ENCODE peak calls at places on chromosomes 5 and 9, in nine cellular contexts. Y, W, S, L, Q, V, O, I and C are unnamed samples.

GRCh38 chr5:109692011-109692410 is 2.3 kb downstream of the MAN2A1 start:
- DNase-seq in Y (no peak), W (no peak), S (peak; percentile 83), L (no peak), Q (no peak), V (no peak), O (no peak), I (no peak), C (peak; percentile 36)

GRCh38 chr9:121634800-121635261 is 16.6 kb upstream of the DAB2IP start:
- DNase-seq in Y (no peak), W (no peak), S (peak; percentile 20), L (no peak), Q (no peak), V (peak; percentile 90), O (no peak), I (peak; percentile 77), C (no peak)

GRCh38 chr9:69324549-69325401 is at the start of gene ENTREP1:
- DNase-seq in Y (no peak), W (peak; percentile 61), S (peak; percentile 10), L (no peak), Q (peak; percentile 39), V (peak; percentile 90), O (peak; percentile 75), I (peak; percentile 42), C (peak; percentile 62)

GRCh38 chr5:17056056-17056690 is 120.1 kb upstream of the MYO10 start:
- DNase-seq in Y (no peak), W (peak; percentile 5), S (peak; percentile 28), L (no peak), Q (peak; percentile 12), V (peak; percentile 51), O (no peak), I (no peak), C (peak; percentile 73)

GRCh38 chr9:8136477-8136876 is 336.9 kb upstream of the DMAC1 start:
- DNase-seq in Y (no peak), W (no peak), S (no peak), L (no peak), Q (no peak), V (no peak), O (no peak), I (no peak), C (no peak)

GRCh38 chr9:33676746-33677505 is 118.4 kb upstream of the PRSS3 start:
- DNase-seq in Y (no peak), W (no peak), S (no peak), L (no peak), Q (no peak), V (peak; percentile 88), O (peak; percentile 13), I (peak; percentile 48), C (no peak)

GRCh38 chr5:472076-472655 is 29.2 kb downstream of the EXOC3 start:
- DNase-seq in Y (no peak), W (no peak), S (peak; percentile 24), L (no peak), Q (no peak), V (peak; percentile 60), O (peak; percentile 26), I (peak; percentile 45), C (peak; percentile 8)

GRCh38 chr9:96856363-96857286 is 2.3 kb upstream of the ZNF782 start:
- DNase-seq in Y (peak; percentile 55), W (peak; percentile 47), S (peak; percentile 73), L (no peak), Q (no peak), V (peak; percentile 92), O (peak; percentile 68), I (peak; percentile 75), C (peak; percentile 62)

GRCh38 chr5:112186401-112186990 is 232.6 kb downstream of the EPB41L4A start:
- DNase-seq in Y (no peak), W (no peak), S (peak; percentile 59), L (no peak), Q (no peak), V (no peak), O (no peak), I (peak; percentile 24), C (peak; percentile 62)

GRCh38 chr5:112192886-112193285 is 226.2 kb downstream of the EPB41L4A start:
- DNase-seq in Y (no peak), W (no peak), S (no peak), L (no peak), Q (no peak), V (no peak), O (no peak), I (no peak), C (no peak)

GRCh38 chr5:112192072-112192471 is 227.0 kb downstream of the EPB41L4A start:
- DNase-seq in Y (no peak), W (no peak), S (no peak), L (no peak), Q (no peak), V (no peak), O (no peak), I (no peak), C (no peak)

DNA sequence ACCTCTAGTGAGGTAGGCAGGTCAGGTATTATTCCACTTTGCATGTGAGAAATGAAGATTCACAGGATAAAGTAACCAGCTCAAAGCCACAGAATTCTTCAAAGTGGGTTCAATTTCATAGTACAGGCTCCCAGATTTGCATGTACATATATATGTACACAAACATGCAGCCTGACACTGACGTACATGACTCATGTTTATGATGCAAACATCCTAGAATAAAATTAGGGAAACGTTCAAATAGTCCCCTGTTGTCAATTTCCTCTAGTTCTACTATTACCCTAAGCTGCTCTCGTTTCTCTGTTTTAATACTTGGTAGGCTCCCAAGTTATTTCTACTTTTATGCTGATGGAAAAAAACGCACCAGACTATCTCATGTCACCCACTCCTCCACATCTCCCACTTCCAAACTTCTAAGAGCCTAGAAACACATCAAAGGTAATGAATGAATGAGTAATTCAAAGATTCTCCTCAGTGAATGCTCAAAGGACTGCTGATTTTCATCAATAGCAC is 229.7 kb downstream of the EPB41L4A start:
- DNase-seq in Y (no peak), W (no peak), S (no peak), L (no peak), Q (no peak), V (no peak), O (no peak), I (no peak), C (no peak)
- H3K4me3 ChIP-seq in Y (no peak overlapping the region), W (no peak overlapping the region), S (no peak overlapping the region), L (no peak overlapping the region), Q (no peak overlapping the region), V (no peak overlapping the region), O (no peak overlapping the region), I (no peak overlapping the region), C (no peak overlapping the region)

DNA sequence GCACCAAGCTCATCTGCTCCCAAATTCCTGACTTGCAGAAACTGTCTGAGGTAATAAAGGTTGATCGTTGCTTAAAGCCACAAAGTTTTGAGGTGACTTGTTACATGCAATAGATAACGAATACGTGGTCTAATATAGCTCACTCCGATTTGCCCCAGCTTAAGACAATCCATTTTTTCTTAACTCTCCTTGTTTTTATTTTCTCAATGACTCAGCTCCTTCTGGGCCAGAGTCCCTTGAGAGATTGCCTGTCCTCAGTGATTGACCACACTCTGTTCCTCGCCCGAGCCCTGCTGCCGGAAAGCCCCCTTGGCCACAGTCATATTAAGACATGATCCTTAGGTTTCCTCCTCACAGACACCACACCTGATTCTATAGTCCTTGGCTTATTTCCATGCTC is 63.7 kb upstream of the FANCC start:
- DNase-seq in Y (no peak), W (peak; percentile 90), S (peak; percentile 60), L (no peak), Q (no peak), V (no peak), O (no peak), I (no peak), C (no peak)
- TF ChIP-seq CTCF in Y (no peak), W (no peak), S (no peak), L (no peak), Q (no peak), V (no peak), O (no peak), I (no peak), C (no peak)

GRCh38 chr9:13876741-13877140 is 437.2 kb downstream of the NFIB start:
- DNase-seq in Y (no peak), W (no peak), S (no peak), L (no peak), Q (no peak), V (no peak), O (no peak), I (no peak), C (no peak)

DNA sequence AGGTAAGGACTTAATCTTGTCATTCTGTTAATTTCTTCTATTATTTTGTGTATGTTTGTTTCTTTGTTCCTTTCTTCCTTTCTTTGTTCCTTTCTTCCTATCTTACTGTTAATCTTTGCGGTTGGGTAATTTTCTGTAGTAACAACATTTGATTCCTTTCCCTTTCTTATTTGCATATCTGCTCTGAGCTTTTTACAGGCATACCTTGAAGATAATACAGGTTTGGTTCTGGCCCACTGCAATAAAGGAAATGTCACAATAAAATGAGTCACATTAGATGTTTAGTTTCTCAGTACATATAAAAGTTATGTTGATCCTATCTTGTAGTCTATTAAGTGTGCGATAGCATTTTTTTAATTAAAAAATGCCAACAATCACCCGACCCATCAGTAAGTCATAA is 440.7 kb downstream of the NFIB start:
- DNase-seq in Y (no peak), W (no peak), S (no peak), L (no peak), Q (no peak), V (no peak), O (no peak), I (no peak), C (peak; percentile 21)
- H3K4me3 ChIP-seq in Y (no peak overlapping the region), W (no peak overlapping the region), S (no peak overlapping the region), L (no peak overlapping the region), Q (no peak overlapping the region), V (no peak overlapping the region), O (no peak overlapping the region), I (no peak overlapping the region), C (no peak overlapping the region)

DNA sequence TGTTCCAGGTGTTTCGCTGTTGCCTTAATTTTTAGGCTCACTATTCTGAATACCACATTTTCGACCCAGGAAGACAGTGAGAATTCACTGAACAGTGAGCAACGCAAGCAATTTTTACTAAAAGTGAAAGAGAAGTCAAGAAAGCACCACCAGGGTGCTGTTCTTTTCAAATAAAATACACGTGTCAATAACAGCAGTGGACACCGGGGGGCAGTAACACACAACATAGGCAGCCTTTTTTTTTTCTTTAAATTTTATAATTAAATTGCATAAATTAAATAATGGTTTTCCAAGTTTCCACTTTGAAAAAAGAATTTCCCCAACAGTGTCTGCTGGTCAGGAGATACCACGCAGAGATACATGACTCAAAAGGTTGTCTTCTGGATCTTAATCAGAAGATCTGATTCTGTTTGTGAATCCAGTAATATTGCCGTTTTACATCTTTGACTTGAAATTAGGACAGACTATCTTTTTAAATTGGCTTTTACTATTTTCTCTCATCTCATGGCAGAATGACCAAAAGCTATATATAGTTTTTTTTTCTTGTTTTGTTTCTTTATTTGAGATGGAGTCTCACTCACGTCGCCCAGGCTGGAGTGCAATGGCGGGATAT is 47.1 kb upstream of the SH3GL2 start:
- DNase-seq in Y (peak; percentile 7), W (no peak), S (peak; percentile 56), L (no peak), Q (peak; percentile 10), V (peak; percentile 81), O (peak; percentile 25), I (peak; percentile 45), C (peak; percentile 37)
- TF ChIP-seq CTCF in Y (peak; percentile 56), W (peak; percentile 74), S (peak; percentile 70), L (peak; percentile 47), Q (peak; percentile 72), V (peak; percentile 92), O (peak; percentile 63), I (peak; percentile 51), C (peak; percentile 50)

GRCh38 chr5:172699423-172699822 is 58.4 kb downstream of the NEURL1B start:
- DNase-seq in Y (no peak), W (no peak), S (no peak), L (no peak), Q (no peak), V (no peak), O (no peak), I (peak; percentile 39), C (no peak)
- H3K4me3 ChIP-seq in Y (no peak overlapping the region), W (no peak overlapping the region), S (no peak overlapping the region), L (no peak overlapping the region), Q (no peak overlapping the region), V (no peak overlapping the region), O (no peak overlapping the region), I (no peak overlapping the region), C (no peak overlapping the region)

GRCh38 chr9:5263568-5264218 is 32.5 kb downstream of the INSL4 start:
- DNase-seq in Y (no peak), W (no peak), S (peak; percentile 18), L (no peak), Q (no peak), V (peak; percentile 54), O (no peak), I (peak; percentile 21), C (peak; percentile 42)
- TF ChIP-seq CTCF in Y (peak; percentile 14), W (no peak), S (peak; percentile 6), L (no peak), Q (no peak), V (peak; percentile 59), O (peak; percentile 5), I (no peak), C (peak; percentile 27)